ENCODE peak calls at places on chromosomes 5 and 9, in four cellular contexts. B is transverse colon, Z is IMR-90, R is heart left ventricle. P is an unnamed sample.

GRCh38 chr9:78919701-78920100 is 622.8 kb downstream of the PSAT1 start:
- DNase-seq in Z (peak), B (no peak), R (no peak), P (no peak)

GRCh38 chr5:176373100-176373818 is 8.0 kb downstream of the ARL10 start:
- DNase-seq in B (no peak), R (peak), Z (peak), P (peak)

GRCh38 chr5:53130206-53130605 is 20.6 kb upstream of the MOCS2 start:
- DNase-seq in B (no peak), Z (peak), R (no peak), P (no peak)

GRCh38 chr5:94968507-94969095 is 316.3 kb downstream of the MCTP1 start:
- DNase-seq in B (no peak), R (no peak), Z (peak), P (peak)

GRCh38 chr5:78886650-78887230 is 98.4 kb downstream of the ARSB start:
- DNase-seq in B (no peak), R (no peak), Z (peak), P (no peak)

GRCh38 chr9:73269430-73270101 is 117.9 kb downstream of the ANXA1 start:
- DNase-seq in Z (peak), B (no peak), R (no peak), P (no peak)

GRCh38 chr9:79581794-79582193 is 10.0 kb downstream of the TLE4 start:
- DNase-seq in Z (peak), B (no peak), R (no peak), P (peak)

GRCh38 chr5:173498286-173498685 is 118.2 kb downstream of the BOD1 start:
- DNase-seq in Z (peak), R (peak), B (no peak), P (peak)

DNA sequence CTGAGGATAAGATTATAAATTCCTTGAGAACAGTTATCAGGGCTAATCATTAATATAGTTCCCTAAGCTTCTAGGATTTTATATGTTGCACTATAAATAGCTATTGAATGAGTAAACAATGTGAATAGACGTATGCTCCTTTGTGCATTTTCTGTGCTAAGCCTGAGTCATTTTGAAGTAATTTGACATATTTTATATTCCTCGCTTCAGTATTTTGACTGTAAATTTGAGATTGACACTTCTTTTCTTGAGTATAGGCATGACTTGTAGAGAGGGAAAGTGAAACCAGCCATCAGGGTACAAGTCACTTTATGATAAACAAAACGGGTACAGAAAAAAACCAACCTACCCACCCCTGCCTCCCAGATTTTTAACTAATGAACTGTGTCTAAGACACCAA is 367.7 kb upstream of the PRR16 start:
- DNase-seq in B (no peak), Z (peak), R (no peak), P (no peak)
- H3K4me3 ChIP-seq in B (no peak), Z (peak), R (no peak), P (no peak)

GRCh38 chr9:133992780-133993634 is 883 bp upstream of the VAV2 start:
- DNase-seq in Z (peak), R (peak), B (peak), P (peak)

GRCh38 chr9:133994359-133995011 is 2.4 kb upstream of the VAV2 start:
- DNase-seq in B (peak), Z (peak), R (peak), P (peak)

GRCh38 chr9:133996531-133997520 is 4.7 kb upstream of the VAV2 start:
- DNase-seq in B (no peak), Z (no peak), R (no peak), P (no peak)

GRCh38 chr9:133993635-133994253 is 1.6 kb upstream of the VAV2 start:
- DNase-seq in R (no peak), Z (no peak), B (no peak), P (no peak)

DNA sequence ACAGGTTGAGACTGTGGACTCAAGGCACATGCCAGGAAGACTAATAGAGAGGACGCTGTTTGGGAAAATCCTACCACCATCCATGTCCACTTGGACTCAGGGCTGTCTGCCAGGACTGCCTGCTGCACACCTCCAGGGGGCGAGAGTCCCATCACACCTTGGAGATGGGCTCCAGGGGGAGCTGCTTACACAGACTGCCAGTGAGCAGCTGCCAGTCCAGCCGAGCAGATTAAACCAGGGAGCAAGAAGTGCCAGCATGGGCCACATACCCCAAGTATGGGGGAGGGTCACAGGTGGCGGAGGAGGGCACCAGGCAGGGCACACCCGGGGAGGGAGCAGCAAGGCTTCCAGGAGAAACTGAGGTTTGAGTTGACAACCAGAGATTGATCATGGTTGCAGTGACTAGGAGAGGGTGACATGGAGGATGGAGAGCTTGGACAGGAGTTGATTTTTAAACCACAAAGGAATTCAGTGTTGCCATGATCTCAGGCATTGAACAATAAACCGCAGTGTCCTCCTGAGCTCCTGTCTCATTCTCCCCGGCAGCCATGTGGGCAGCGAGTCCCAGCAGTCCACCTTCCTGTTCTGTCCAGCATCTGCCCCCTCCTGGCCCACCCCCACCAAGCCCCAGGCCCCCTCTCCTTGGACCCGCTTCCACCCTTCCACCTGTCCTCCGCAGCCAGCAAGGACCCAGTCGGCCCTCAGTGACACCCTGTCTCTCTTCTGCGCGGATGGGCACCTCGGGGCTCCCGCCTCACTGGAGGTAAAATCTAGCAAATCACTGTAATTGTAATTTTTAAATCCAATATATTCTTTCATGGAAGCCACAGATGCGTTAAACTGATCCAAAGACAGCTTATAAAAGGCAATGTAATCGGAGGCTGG is 3.1 kb upstream of the VAV2 start:
- DNase-seq in R (no peak), B (no peak), Z (no peak), P (no peak)
- TF ChIP-seq POLR2A in R (no peak), B (no peak), Z (no peak), P (no peak)

GRCh38 chr9:13716620-13717019 is 437.1 kb upstream of the MPDZ start:
- DNase-seq in Z (no peak), B (no peak), R (no peak), P (peak)
- H3K27ac ChIP-seq in Z (no peak), B (no peak), R (no peak), P (no peak)

DNA sequence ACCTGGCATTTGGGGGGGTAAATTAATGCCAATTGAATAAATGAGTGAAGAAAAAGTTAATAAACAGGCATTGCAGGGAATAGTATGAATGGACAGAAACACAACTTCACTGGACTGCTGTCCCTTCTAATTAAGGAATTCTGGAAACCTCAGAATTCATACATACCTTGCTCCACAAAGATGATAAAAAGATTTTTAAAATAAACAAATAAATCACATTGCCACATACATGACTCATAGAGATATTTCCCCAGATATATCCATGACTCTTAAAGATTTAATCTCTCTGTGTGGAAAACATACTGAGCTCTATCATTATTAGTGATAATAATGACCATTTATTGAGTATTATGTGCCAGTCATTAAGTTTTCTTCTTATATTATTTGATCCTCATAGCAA is 469.0 kb upstream of the MEF2C start:
- DNase-seq in B (no peak), R (no peak), Z (peak), P (no peak)
- H3K4me3 ChIP-seq in B (no peak), R (no peak), Z (no peak), P (no peak)

GRCh38 chr9:128190516-128191405 is 611 bp downstream of the CIZ1 start:
- DNase-seq in R (peak), Z (no peak), B (peak), P (peak)

GRCh38 chr9:128193469-128194096 is 2.2 kb upstream of the CIZ1 start:
- DNase-seq in R (no peak), B (no peak), Z (no peak), P (no peak)

GRCh38 chr9:128192601-128193371 is 1.4 kb upstream of the CIZ1 start:
- DNase-seq in Z (peak), R (peak), B (peak), P (peak)

GRCh38 chr9:128190013-128190412 is 1.4 kb downstream of the CIZ1 start:
- DNase-seq in R (no peak), Z (no peak), B (no peak), P (no peak)

GRCh38 chr9:128191406-128192046 is at the start of gene CIZ1:
- DNase-seq in Z (peak), R (peak), B (peak), P (peak)
- TF ChIP-seq POLR2A in Z (peak), R (peak), B (peak), P (no peak)

GRCh38 chr5:180620014-180620413 is 28.7 kb upstream of the SCGB3A1 start:
- DNase-seq in R (no peak), B (no peak), Z (no peak), P (no peak)

GRCh38 chr5:180619563-180619915 is 28.2 kb upstream of the SCGB3A1 start:
- DNase-seq in R (no peak), Z (no peak), B (no peak), P (no peak)

GRCh38 chr5:180621311-180621710 is 28.1 kb downstream of the FLT4 start:
- DNase-seq in B (no peak), Z (no peak), R (no peak), P (no peak)

GRCh38 chr5:180618830-180619562 is 27.7 kb upstream of the SCGB3A1 start:
- DNase-seq in R (no peak), Z (peak), B (no peak), P (peak)

GRCh38 chr5:180618487-180618829 is 27.2 kb upstream of the SCGB3A1 start:
- DNase-seq in Z (no peak), B (no peak), R (no peak), P (no peak)
- H3K27ac ChIP-seq in Z (no peak), B (no peak), R (no peak), P (no peak)

GRCh38 chr5:113236536-113237308 is 198.1 kb downstream of the TSSK1B start:
- DNase-seq in R (no peak), B (no peak), Z (no peak), P (no peak)

GRCh38 chr5:113240032-113240431 is 194.8 kb downstream of the TSSK1B start:
- DNase-seq in Z (no peak), B (no peak), R (no peak), P (no peak)

GRCh38 chr5:113240951-113241726 is 193.7 kb downstream of the TSSK1B start:
- DNase-seq in R (no peak), B (no peak), Z (no peak), P (no peak)

GRCh38 chr5:113235884-113236283 is 198.9 kb downstream of the TSSK1B start:
- DNase-seq in B (no peak), R (no peak), Z (no peak), P (no peak)

GRCh38 chr5:113237893-113238292 is 196.9 kb downstream of the TSSK1B start:
- DNase-seq in B (no peak), R (no peak), Z (no peak), P (no peak)
- H3K4me3 ChIP-seq in B (no peak), R (no peak), Z (no peak), P (no peak)

DNA sequence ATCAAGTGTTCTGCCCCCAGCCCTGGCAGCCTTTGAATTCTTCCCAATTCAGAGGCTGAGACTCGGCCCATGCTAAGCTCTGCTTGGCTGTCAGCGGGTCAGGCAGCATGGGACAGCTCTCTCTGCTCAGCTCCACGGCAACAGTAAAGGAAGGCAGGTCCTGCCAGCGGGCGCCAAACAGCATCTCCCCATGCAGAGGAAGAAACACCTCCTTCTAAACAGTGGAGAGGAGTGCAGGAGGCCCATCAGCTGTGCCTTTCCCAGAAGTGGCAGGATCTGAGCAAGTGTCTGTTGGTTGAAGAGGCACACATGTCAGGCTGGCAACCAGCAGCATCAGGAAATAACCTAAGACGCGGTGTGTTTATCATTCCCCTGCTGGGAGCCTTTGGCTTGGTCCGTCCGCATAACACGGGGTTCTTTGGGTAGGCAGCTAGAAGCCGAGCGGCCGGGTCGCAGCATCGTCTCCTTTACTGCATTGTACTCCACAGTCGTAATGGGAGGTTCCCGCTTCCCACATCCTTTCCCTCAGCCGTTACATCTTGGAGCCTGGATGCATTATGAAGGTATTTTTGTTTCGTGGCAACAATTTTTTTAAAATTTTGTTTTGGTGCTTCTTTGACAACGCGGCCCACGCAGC is 42.7 kb upstream of the NCS1 start:
- DNase-seq in R (no peak), Z (peak), B (no peak), P (no peak)
- TF ChIP-seq POLR2A in R (no peak), Z (no peak), B (no peak), P (no peak)

GRCh38 chr9:116737137-116737546 is 50.0 kb downstream of the TRIM32 start:
- DNase-seq in R (peak), B (peak), Z (peak), P (peak)

GRCh38 chr9:116736406-116736805 is 49.3 kb downstream of the TRIM32 start:
- DNase-seq in R (no peak), B (no peak), Z (no peak), P (no peak)

GRCh38 chr9:116733010-116733641 is 46.0 kb downstream of the TRIM32 start:
- DNase-seq in Z (no peak), B (no peak), R (no peak), P (no peak)
- H3K27ac ChIP-seq in Z (no peak), B (no peak), R (no peak), P (no peak)